ENCODE peak calls at places on chromosomes 2 and 18, in six cellular contexts. T is A549, D is IMR-90, G is HepG2, W is K562, S is GM12878. N is an unnamed sample.
A peak's percentile ranks its signal among the peaks of the same experiment; 100 is the strongest.

GRCh38 chr2:9174771-9175441 is 31.7 kb upstream of the ASAP2 start:
- DNase-seq in S (no peak), T (no peak), D (peak; percentile 92), W (no peak), G (no peak), N (no peak)

GRCh38 chr18:10971717-10972116 is 177.7 kb downstream of the PIEZO2 start:
- DNase-seq in T (no peak), S (no peak), G (no peak), D (no peak), W (no peak), N (no peak)

GRCh38 chr2:63755980-63756379 is 85.7 kb upstream of the UGP2 start:
- DNase-seq in G (no peak), S (no peak), W (no peak), T (no peak), D (peak; percentile 77), N (no peak)

GRCh38 chr2:174873457-174873856 is 109.2 kb upstream of the CHRNA1 start:
- DNase-seq in W (no peak), T (no peak), S (no peak), G (no peak), D (peak; percentile 52), N (no peak)

GRCh38 chr18:45208164-45208563 is 407.1 kb upstream of the SLC14A2 start:
- DNase-seq in D (no peak), S (no peak), G (no peak), W (no peak), T (no peak), N (no peak)

GRCh38 chr18:76610933-76611749 is 116.1 kb upstream of the ZNF516 start:
- DNase-seq in W (no peak), G (no peak), D (peak; percentile 61), T (no peak), S (no peak), N (no peak)

GRCh38 chr2:203909192-203909945 is 27.2 kb upstream of the ICOS start:
- DNase-seq in G (peak; percentile 41), W (peak; percentile 13), D (peak; percentile 80), S (no peak), T (peak; percentile 32), N (peak; percentile 48)

GRCh38 chr2:68031546-68032160 is 31.2 kb downstream of the C1D start:
- DNase-seq in D (peak; percentile 70), G (peak; percentile 64), T (peak; percentile 57), W (peak; percentile 46), S (peak; percentile 12), N (peak; percentile 27)

GRCh38 chr18:8771930-8772329 is 66.6 kb downstream of the MTCL1 start:
- DNase-seq in W (no peak), D (no peak), S (no peak), T (no peak), G (no peak), N (no peak)

GRCh38 chr2:228735697-228736096 is 535.4 kb downstream of the PID1 start:
- DNase-seq in W (no peak), G (no peak), S (no peak), T (no peak), D (no peak), N (no peak)

GRCh38 chr18:2948038-2948437 is 64.9 kb downstream of the LPIN2 start:
- DNase-seq in D (peak; percentile 58), T (peak; percentile 54), S (no peak), W (peak; percentile 18), G (peak; percentile 23), N (no peak)

GRCh38 chr18:42559292-42559691 is 556.2 kb downstream of the RIT2 start:
- DNase-seq in T (no peak), S (no peak), D (no peak), G (no peak), W (no peak), N (no peak)

GRCh38 chr2:150484006-150484405 is 3.5 kb downstream of the RND3 start:
- DNase-seq in G (no peak), T (no peak), D (no peak), W (no peak), S (no peak), N (no peak)

GRCh38 chr18:63237911-63238710 is 81.5 kb downstream of the BCL2 start:
- DNase-seq in T (peak; percentile 56), G (peak; percentile 67), D (peak; percentile 85), W (no peak), S (no peak), N (no peak)

GRCh38 chr2:88545118-88545517 is 82.1 kb downstream of the EIF2AK3 start:
- DNase-seq in W (peak; percentile 81), T (peak; percentile 82), G (peak; percentile 40), S (no peak), D (peak; percentile 38), N (peak; percentile 63)

GRCh38 chr2:171346723-171347104 is 87.1 kb downstream of the METTL8 start:
- DNase-seq in T (no peak), D (no peak), W (no peak), S (no peak), G (no peak), N (no peak)

GRCh38 chr2:18742382-18742781 is 153.0 kb upstream of the NT5C1B start:
- DNase-seq in W (no peak), D (no peak), G (no peak), S (no peak), T (no peak), N (no peak)

DNA sequence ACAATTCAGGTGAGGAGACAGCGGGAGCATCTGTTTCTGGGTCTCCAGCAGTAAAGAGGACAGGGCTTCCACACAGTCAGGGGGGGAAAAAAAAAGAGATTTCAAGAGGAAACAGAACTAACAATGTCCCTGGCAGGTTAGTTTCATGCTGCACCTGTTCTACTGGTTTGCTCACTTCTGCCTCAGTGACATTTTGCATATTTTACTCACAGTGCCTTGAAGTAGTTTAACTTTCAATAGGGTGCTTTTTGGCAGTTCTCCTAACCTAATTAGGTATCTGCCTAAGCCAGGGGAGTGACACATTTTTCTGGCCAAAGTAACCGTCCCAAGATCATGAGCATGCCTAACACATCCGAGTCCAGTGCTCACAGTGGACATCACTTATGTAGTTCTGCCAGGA is 109.0 kb upstream of the ALK start:
- DNase-seq in T (no peak), D (no peak), G (no peak), S (no peak), W (no peak), N (no peak)
- TF ChIP-seq BHLHE40 in T (no peak), D (no peak), G (no peak), S (no peak), W (no peak), N (no peak)

DNA sequence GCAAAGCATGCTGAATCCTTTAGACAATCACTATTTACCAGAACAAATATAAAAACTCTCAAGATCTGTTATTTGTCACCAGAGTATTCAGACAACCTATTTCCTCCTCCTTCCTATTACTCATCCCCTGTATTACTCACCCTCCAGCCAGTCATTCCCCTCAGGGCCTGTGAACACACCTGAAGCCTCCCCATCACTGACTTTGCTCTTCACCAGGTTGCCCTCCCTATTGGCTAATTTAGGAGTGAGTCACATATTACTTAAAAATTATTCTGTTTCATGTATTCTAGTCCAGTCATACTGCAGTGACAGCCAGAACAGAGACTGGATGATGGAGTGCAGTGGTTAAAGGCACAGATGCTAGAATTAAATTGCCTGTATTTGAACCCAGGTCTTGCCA is 3.7 kb upstream of the ATG16L1 start:
- DNase-seq in T (peak; percentile 89), G (peak; percentile 61), S (no peak), D (peak; percentile 34), W (no peak), N (no peak)
- TF ChIP-seq BHLHE40 in T (no peak), G (no peak), S (no peak), D (no peak), W (no peak), N (no peak)

DNA sequence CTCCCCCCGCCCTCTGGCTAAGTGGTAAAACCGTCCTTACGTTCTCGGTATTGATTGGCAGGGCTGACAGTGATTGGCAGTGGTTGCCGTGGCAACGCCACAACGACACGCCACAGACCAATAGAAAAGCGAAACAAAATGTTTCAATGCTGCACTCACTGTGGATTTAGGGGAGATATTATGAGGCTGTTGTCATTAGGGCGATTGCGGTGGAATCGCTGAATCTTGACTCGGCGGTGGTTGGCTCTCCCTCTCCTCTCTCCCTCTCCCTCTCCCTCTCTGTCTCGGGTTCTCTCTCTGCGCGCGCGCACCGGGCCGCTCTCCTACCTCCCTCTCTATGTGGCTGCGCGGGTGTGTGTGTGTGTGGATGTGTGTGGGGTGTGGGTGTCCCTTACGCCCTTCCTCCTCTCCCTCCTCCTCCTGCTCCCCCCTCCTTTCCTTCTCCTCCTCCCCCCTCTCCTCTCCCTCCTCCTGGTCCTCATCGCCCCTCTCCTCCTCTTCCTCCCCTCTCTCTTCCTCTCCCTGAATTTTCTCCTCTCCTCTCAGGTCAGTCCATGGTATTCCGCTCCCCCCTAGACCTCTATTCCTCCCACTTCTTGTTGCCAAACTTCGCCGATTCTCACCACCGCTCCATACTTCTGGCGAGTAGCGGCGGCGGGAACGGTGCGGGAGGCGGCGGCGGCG is at the start of gene SIX3:
- DNase-seq in S (no peak), T (peak; percentile 75), D (no peak), G (no peak), W (no peak), N (no peak)
- TF ChIP-seq BHLHE40 in S (no peak), T (no peak), D (no peak), G (no peak), W (no peak), N (no peak)

GRCh38 chr18:30988440-30988839 is 54.1 kb downstream of the DSC3 start:
- DNase-seq in S (no peak), D (no peak), G (no peak), T (no peak), W (no peak), N (no peak)

GRCh38 chr18:30985753-30986152 is 56.8 kb downstream of the DSC3 start:
- DNase-seq in T (no peak), S (no peak), W (no peak), D (no peak), G (no peak), N (no peak)

GRCh38 chr18:30991397-30991796 is 51.1 kb downstream of the DSC3 start:
- DNase-seq in D (no peak), G (no peak), T (no peak), S (no peak), W (peak; percentile 11), N (no peak)

GRCh38 chr18:30992231-30992630 is 50.3 kb downstream of the DSC3 start:
- DNase-seq in W (no peak), S (no peak), D (no peak), G (no peak), T (no peak), N (no peak)

DNA sequence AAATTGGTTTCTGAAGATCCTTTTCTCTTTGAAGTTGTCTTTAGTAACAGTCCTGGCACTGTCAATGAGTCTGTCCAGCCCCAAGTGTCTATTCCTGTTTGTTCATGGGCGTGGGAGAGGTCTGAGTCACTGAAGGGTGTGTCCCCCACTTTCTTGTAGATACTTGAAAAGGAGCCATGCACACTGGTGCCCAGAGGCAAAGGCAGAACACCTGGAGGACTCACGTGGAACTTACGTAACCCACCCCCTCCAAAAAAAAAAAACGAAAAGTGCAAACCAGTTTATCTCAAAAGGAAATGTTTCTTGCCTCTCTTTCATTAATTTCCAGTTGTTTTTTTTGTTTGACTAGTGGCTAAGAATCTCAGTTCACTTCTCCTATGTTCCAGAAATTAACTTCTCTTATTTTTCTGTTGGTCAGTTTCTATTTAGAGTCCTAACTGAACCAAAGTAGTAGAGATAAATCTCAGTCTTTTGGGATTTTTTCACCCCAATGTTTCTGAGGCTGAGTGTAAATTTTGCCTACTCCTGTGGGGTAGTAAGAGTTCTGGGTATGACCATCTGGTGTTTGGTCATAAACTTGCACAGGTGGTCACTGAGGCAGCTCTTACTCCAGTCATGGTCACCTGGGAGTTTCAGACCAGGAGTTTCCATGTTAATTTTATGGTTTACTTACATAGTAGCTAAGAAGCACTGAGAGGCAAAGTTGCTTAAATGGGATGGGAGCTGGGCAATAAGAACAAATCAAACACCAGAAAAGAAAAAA is 54.9 kb downstream of the DSC3 start:
- DNase-seq in W (peak; percentile 41), G (no peak), D (no peak), S (no peak), T (peak; percentile 67), N (no peak)
- TF ChIP-seq BHLHE40 in W (peak; percentile 72), G (no peak), D (no peak), S (no peak), T (no peak), N (no peak)